ENCODE peak calls at places on chromosomes 16 and 17, in nine cellular contexts. Y is sigmoid colon; X is CD8-positive, alpha-beta T cell; K is CD8-positive, alpha-beta memory T cell; F is pancreas; U is IMR-90; B is brain microvascular endothelial cell; N is esophagus muscularis mucosa; J is hepatocyte. M is an unnamed sample.
A peak's percentile ranks its signal among the peaks of the same experiment; 100 is the strongest.

GRCh38 chr17:77010667-77011066 is 130.1 kb upstream of the SEC14L1 start:
- DNase-seq in K (no peak), Y (no peak), J (no peak), B (no peak), U (no peak), F (no peak), X (no peak), N (no peak), M (no peak)

GRCh38 chr16:65698943-65699342 is 577.1 kb upstream of the CDH11 start:
- DNase-seq in J (peak; percentile 17), N (no peak), K (no peak), F (no peak), B (peak; percentile 62), Y (no peak), U (no peak), X (no peak), M (no peak)

GRCh38 chr17:28951991-28952975 is 965 bp upstream of the PHF12 start:
- DNase-seq in Y (peak; percentile 99), X (peak; percentile 92), U (peak; percentile 99), F (peak; percentile 98), N (peak; percentile 99), B (peak; percentile 99), J (peak; percentile 99), K (peak; percentile 93), M (peak; percentile 99)

GRCh38 chr17:61672140-61672539 is 81.1 kb upstream of the NACA2 start:
- DNase-seq in X (no peak), N (no peak), K (no peak), F (no peak), J (no peak), B (no peak), Y (no peak), U (no peak), M (no peak)

GRCh38 chr16:67931712-67932461 is at the start of gene CTRL:
- DNase-seq in U (no peak), B (no peak), N (no peak), X (no peak), Y (no peak), F (peak; percentile 93), K (no peak), J (no peak), M (no peak)

GRCh38 chr17:79024901-79025737 is 1.1 kb downstream of the C1QTNF1 start:
- DNase-seq in B (no peak), N (no peak), X (no peak), U (no peak), J (no peak), F (no peak), Y (peak; percentile 88), K (no peak), M (no peak)

GRCh38 chr16:29710227-29711219 is 31.5 kb downstream of the QPRT start:
- DNase-seq in Y (no peak), B (peak; percentile 76), X (peak; percentile 36), F (no peak), J (peak; percentile 83), N (no peak), K (no peak), U (peak; percentile 79), M (peak; percentile 73)

GRCh38 chr17:55931448-55931847 is 180.6 kb downstream of the PCTP start:
- DNase-seq in K (no peak), J (no peak), F (no peak), N (no peak), B (no peak), U (no peak), Y (no peak), X (no peak), M (no peak)

GRCh38 chr16:30775131-30775380 is 11.9 kb downstream of the ZNF629 start:
- DNase-seq in J (no peak), F (no peak), Y (no peak), X (no peak), N (no peak), U (no peak), B (no peak), K (no peak), M (no peak)
- H3K4me3 ChIP-seq in J (no peak overlapping the region), F (peak overlapping the region; percentile 68), Y (peak overlapping the region; percentile 84), X (peak overlapping the region; percentile 80), N (peak overlapping the region; percentile 74), U (peak overlapping the region; percentile 68), B (peak overlapping the region; percentile 74), K (peak overlapping the region; percentile 77), M (peak overlapping the region; percentile 64)

GRCh38 chr16:72787130-72787518 is 260.8 kb downstream of the ZFHX3 start:
- DNase-seq in K (no peak), N (no peak), J (no peak), F (no peak), X (no peak), B (no peak), Y (no peak), U (no peak), M (no peak)

GRCh38 chr16:72788269-72788809 is 259.6 kb downstream of the ZFHX3 start:
- DNase-seq in N (peak; percentile 78), U (no peak), X (no peak), J (no peak), K (no peak), F (no peak), Y (no peak), B (no peak), M (no peak)

GRCh38 chr16:72787519-72788268 is 260.2 kb downstream of the ZFHX3 start:
- DNase-seq in Y (peak; percentile 90), N (peak; percentile 93), J (peak; percentile 91), B (peak; percentile 93), U (peak; percentile 94), X (peak; percentile 56), F (no peak), K (peak; percentile 21), M (peak; percentile 19)

GRCh38 chr16:72785886-72786285 is 262.0 kb downstream of the ZFHX3 start:
- DNase-seq in K (no peak), F (no peak), N (no peak), X (no peak), U (peak; percentile 17), B (peak; percentile 30), J (no peak), Y (no peak), M (no peak)

DNA sequence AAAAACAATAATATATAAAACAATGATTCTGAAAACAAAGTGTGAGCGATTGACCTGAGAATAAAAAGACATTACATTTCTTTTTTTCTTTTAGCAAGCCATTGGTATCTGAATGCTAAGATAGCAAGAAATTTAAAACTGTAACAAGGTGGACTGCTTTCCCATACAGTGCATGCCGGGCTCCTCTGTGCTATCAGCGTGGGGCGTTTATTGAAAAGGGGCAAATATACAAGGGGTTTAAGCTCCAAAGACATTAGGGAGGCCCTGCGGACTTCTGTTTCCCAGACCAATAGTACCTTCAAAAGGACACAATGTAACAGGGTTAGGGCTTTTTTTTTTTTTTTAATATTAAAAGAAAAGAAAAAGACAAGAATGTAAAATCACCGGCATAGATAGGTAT is 261.3 kb downstream of the ZFHX3 start:
- DNase-seq in J (no peak), N (peak; percentile 78), U (no peak), B (no peak), X (no peak), K (no peak), Y (no peak), F (no peak), M (no peak)
- H3K27ac ChIP-seq in J (peak overlapping the region; percentile 97), N (no peak overlapping the region), U (no peak overlapping the region), B (peak overlapping the region; percentile 94), X (no peak overlapping the region), K (no peak overlapping the region), Y (no peak overlapping the region), F (no peak overlapping the region), M (no peak overlapping the region)

GRCh38 chr17:48614904-48615211 is 234 bp downstream of the HOXB8 start:
- DNase-seq in N (no peak), J (no peak), K (no peak), Y (no peak), U (no peak), X (no peak), B (no peak), F (no peak), M (no peak)

GRCh38 chr17:48611681-48612455 is 1.1 kb upstream of the HOXB7 start:
- DNase-seq in J (no peak), N (no peak), K (no peak), F (no peak), X (no peak), Y (no peak), B (no peak), U (no peak), M (no peak)

GRCh38 chr17:48612456-48612853 is 1.6 kb upstream of the HOXB7 start:
- DNase-seq in X (no peak), F (no peak), Y (no peak), J (no peak), U (peak; percentile 54), K (no peak), N (no peak), B (no peak), M (no peak)

GRCh38 chr17:48613862-48614694 is 1.0 kb downstream of the HOXB8 start:
- DNase-seq in J (no peak), U (peak; percentile 31), B (no peak), X (peak; percentile 41), N (no peak), F (no peak), K (no peak), Y (no peak), M (peak; percentile 40)

DNA sequence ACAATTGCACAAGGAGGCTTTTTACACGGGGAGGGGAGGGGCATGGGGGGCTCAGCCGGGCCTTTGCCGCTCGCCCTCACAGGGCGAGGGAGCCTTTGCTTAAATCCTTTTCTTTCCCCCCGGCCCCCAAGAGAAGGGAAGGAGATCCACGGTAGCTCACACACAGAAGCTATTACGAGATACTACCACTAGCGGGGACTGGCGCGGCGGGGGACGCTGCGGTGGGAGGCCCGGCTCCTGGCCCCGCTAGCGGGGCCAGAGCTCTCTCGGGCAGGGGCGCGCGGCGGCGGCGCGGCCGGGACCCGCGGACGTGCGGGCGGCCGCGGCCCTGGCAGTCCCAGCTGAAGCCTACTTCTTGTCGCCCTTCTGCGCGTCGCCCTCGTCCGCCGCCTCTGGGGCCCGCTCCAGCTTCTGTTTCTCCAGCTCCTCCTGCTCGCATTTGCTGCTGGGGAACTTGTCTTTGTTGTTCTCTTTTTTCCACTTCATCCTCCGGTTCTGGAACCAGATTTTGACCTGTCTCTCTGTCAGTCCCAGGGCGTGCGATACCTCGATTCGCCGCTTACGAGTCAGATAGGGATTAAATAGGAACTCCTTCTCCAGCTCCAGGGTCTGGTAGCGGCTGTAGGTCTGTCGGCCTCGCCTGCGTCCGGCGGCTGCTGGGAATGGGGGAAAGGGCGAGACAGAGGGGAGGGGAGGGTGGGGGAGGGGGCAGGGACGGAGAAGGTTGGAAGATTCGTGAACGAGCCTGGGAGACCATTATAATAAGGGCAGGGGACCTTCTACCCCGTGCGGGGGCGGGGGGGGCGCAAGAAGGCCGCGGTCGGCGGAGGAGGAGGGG is 2.0 kb downstream of the HOXB8 start:
- DNase-seq in X (peak; percentile 54), Y (no peak), B (no peak), K (peak; percentile 50), F (no peak), U (peak; percentile 61), J (peak; percentile 61), N (no peak), M (peak; percentile 56)
- H3K4me3 ChIP-seq in X (peak overlapping the region; percentile 90), Y (peak overlapping the region; percentile 30), B (peak overlapping the region; percentile 27), K (peak overlapping the region; percentile 62), F (peak overlapping the region; percentile 14), U (peak overlapping the region; percentile 63), J (peak overlapping the region; percentile 1), N (peak overlapping the region; percentile 42), M (peak overlapping the region; percentile 33)

GRCh38 chr16:80931661-80931984 is 75.1 kb downstream of the CMC2 start:
- DNase-seq in X (no peak), K (no peak), J (no peak), B (no peak), F (no peak), Y (no peak), U (no peak), N (no peak), M (no peak)

GRCh38 chr16:80932725-80933124 is 74.0 kb downstream of the CMC2 start:
- DNase-seq in F (peak; percentile 7), K (no peak), N (no peak), U (peak; percentile 80), B (peak; percentile 96), J (no peak), X (no peak), Y (peak; percentile 79), M (no peak)

GRCh38 chr16:80935691-80936090 is 71.0 kb downstream of the CMC2 start:
- DNase-seq in U (no peak), B (no peak), F (no peak), Y (no peak), J (no peak), X (no peak), N (no peak), K (no peak), M (no peak)

GRCh38 chr16:80936410-80936809 is 70.3 kb downstream of the CMC2 start:
- DNase-seq in U (peak; percentile 16), Y (no peak), J (no peak), X (no peak), B (peak; percentile 64), F (no peak), N (no peak), K (no peak), M (no peak)

DNA sequence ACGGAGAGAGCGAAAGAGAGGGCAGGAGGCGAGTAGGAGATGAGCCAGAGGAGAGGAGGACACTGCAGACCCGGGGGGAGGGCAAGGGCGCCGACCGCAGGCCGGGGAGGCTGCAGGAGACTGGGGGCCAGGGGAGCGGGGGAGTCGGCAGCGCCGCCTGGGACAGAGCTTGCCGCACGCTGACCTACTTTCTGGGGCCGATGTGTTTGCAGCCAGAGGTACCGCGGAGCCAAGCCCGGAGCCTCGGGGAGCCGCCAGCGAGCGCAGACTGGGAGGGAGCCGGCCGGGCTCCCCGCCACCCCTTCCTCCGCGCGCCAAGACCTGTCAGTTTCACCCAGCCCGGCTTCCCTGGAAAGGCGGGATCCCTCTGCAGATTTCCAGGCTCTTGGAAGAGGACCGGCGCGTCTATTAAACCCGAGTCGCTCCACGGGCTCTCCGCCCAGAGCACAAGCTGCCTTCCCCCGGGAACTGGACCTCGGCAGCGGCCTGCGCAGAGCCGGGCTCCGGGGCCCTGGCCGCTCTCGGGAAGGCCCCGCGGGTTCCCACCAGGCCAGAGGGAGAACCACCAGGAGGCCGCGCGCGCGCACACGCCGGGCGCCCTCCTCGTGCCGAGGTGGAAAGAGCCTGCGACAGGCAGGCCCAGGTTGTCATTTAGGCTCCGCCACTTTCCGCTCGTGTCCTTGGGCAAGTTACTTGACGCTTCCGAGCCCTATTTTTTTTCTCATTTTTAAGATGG is 74.5 kb downstream of the CMC2 start:
- DNase-seq in X (peak; percentile 6), B (peak; percentile 51), N (peak; percentile 92), Y (peak; percentile 92), J (peak; percentile 74), K (no peak), F (peak; percentile 43), U (peak; percentile 35), M (no peak)
- H3K27ac ChIP-seq in X (no peak overlapping the region), B (peak overlapping the region; percentile 94), N (peak overlapping the region; percentile 90), Y (peak overlapping the region; percentile 88), J (peak overlapping the region; percentile 71), K (no peak overlapping the region), F (peak overlapping the region; percentile 29), U (peak overlapping the region; percentile 36), M (no peak overlapping the region)

M was measured in CD4-positive, alpha-beta memory T cell.